ENCODE peak calls at places on chromosomes 12 and 14, in seven cellular contexts. K is aorta; C is mesothelial cell of epicardium; T is Panc1; J is stimulated activated naive CD4-positive, alpha-beta T cell; Y is activated T-cell treated with anti-CD3 and anti-CD28 coated beads for 1 hour; Q is astrocyte of the cerebellum. W is an unnamed sample.

GRCh38 chr12:116551952-116552749 is 7.0 kb upstream of the MAP1LC3B2 start:
- DNase-seq in K (no peak), C (no peak), T (no peak), J (no peak), Y (no peak), Q (no peak), W (no peak)

GRCh38 chr12:19166387-19166786 is 36.9 kb downstream of the PLEKHA5 start:
- DNase-seq in K (no peak), C (no peak), T (no peak), J (no peak), Y (no peak), Q (no peak), W (no peak)

GRCh38 chr12:51183816-51184215 is 10.9 kb upstream of the TFCP2 start:
- DNase-seq in K (no peak), C (no peak), T (no peak), J (no peak), Y (no peak), Q (no peak), W (peak; percentile 87)

GRCh38 chr12:72271401-72271740 is 799 bp upstream of the TRHDE start:
- DNase-seq in K (peak; percentile 39), C (peak; percentile 21), T (no peak), J (no peak), Y (no peak), Q (peak; percentile 34), W (peak; percentile 62)

GRCh38 chr14:52950898-52951729 is at the start of gene FERMT2:
- DNase-seq in K (peak; percentile 92), C (peak; percentile 75), T (no peak), J (no peak), Y (no peak), Q (peak; percentile 71), W (peak; percentile 96)

GRCh38 chr12:66290716-66291200 is 11.5 kb upstream of the HELB start:
- DNase-seq in K (no peak), C (no peak), T (no peak), J (peak; percentile 65), Y (no peak), Q (no peak), W (no peak)

GRCh38 chr12:55940065-55940732 is 9.2 kb downstream of the DGKA start:
- DNase-seq in K (peak; percentile 88), C (peak; percentile 56), T (peak; percentile 81), J (peak; percentile 87), Y (peak; percentile 76), Q (peak; percentile 66), W (peak; percentile 87)

GRCh38 chr14:101004954-101005353 is 101.4 kb upstream of the RTL1 start:
- DNase-seq in K (no peak), C (no peak), T (no peak), J (no peak), Y (no peak), Q (peak; percentile 55), W (no peak)

GRCh38 chr12:50589650-50590435 is 85.1 kb downstream of the DIP2B start:
- DNase-seq in K (no peak), C (no peak), T (no peak), J (peak; percentile 34), Y (no peak), Q (no peak), W (no peak)

GRCh38 chr14:59483360-59483759 is 848 bp downstream of the L3HYPDH start:
- DNase-seq in K (no peak), C (no peak), T (peak; percentile 1), J (no peak), Y (no peak), Q (peak; percentile 52), W (no peak)

GRCh38 chr14:65344011-65344410 is 68.5 kb upstream of the FUT8 start:
- DNase-seq in K (no peak), C (no peak), T (no peak), J (no peak), Y (no peak), Q (no peak), W (no peak)

GRCh38 chr12:39846971-39847661 is 227.5 kb upstream of the ABCD2 start:
- DNase-seq in K (no peak), C (no peak), T (no peak), J (no peak), Y (no peak), Q (no peak), W (no peak)

GRCh38 chr12:80033457-80033856 is 65.9 kb upstream of the OTOGL start:
- DNase-seq in K (peak; percentile 38), C (no peak), T (no peak), J (no peak), Y (no peak), Q (peak; percentile 46), W (no peak)

GRCh38 chr14:104820669-104821228 is 19.8 kb downstream of the ZBTB42 start:
- DNase-seq in K (peak; percentile 52), C (peak; percentile 50), T (no peak), J (no peak), Y (no peak), Q (no peak), W (peak; percentile 86)

GRCh38 chr14:105205718-105206208 is 24.7 kb upstream of the NUDT14 start:
- DNase-seq in K (no peak), C (no peak), T (no peak), J (no peak), Y (no peak), Q (no peak), W (no peak)

GRCh38 chr14:45038865-45039264 is 45.1 kb upstream of the PRPF39 start:
- DNase-seq in K (no peak), C (no peak), T (no peak), J (no peak), Y (no peak), Q (no peak), W (no peak)

GRCh38 chr12:119432935-119433334 is 98.4 kb downstream of the CCDC60 start:
- DNase-seq in K (no peak), C (no peak), T (no peak), J (no peak), Y (no peak), Q (no peak), W (no peak)

GRCh38 chr14:54711312-54711711 is 144.4 kb downstream of the SAMD4A start:
- DNase-seq in K (no peak), C (no peak), T (no peak), J (no peak), Y (no peak), Q (no peak), W (no peak)

GRCh38 chr14:104280085-104280901 is 141.9 kb downstream of the KIF26A start:
- DNase-seq in K (no peak), C (no peak), T (no peak), J (no peak), Y (no peak), Q (no peak), W (peak; percentile 60)

GRCh38 chr14:81350344-81351096 is 49.6 kb downstream of the STON2 start:
- DNase-seq in K (no peak), C (no peak), T (no peak), J (no peak), Y (no peak), Q (no peak), W (no peak)

GRCh38 chr12:70948976-70949336 is 28.4 kb upstream of the PTPRR start:
- DNase-seq in K (no peak), C (no peak), T (no peak), J (no peak), Y (no peak), Q (no peak), W (no peak)

GRCh38 chr12:28780096-28780495 is 369.0 kb upstream of the FAR2 start:
- DNase-seq in K (no peak), C (no peak), T (peak; percentile 88), J (no peak), Y (no peak), Q (no peak), W (no peak)

GRCh38 chr12:17361224-17361623 is 728.8 kb downstream of the RERGL start:
- DNase-seq in K (no peak), C (no peak), T (no peak), J (no peak), Y (no peak), Q (no peak), W (no peak)

GRCh38 chr12:51910168-51910567 is 2.9 kb downstream of the ACVRL1 start:
- DNase-seq in K (no peak), C (no peak), T (no peak), J (no peak), Y (no peak), Q (no peak), W (no peak)

GRCh38 chr12:57740656-57741412 is 2.3 kb upstream of the AGAP2 start:
- DNase-seq in K (no peak), C (no peak), T (no peak), J (peak; percentile 85), Y (peak; percentile 59), Q (no peak), W (no peak)

GRCh38 chr12:52082026-52082667 is 2.6 kb downstream of the SMIM41 start:
- DNase-seq in K (no peak), C (no peak), T (no peak), J (no peak), Y (no peak), Q (no peak), W (peak; percentile 83)

GRCh38 chr12:107817250-107817649 is 42.7 kb downstream of the ASCL4 start:
- DNase-seq in K (no peak), C (no peak), T (no peak), J (no peak), Y (no peak), Q (no peak), W (no peak)

GRCh38 chr14:100476012-100476822 is 111.0 kb downstream of the BEGAIN start:
- DNase-seq in K (no peak), C (no peak), T (peak; percentile 88), J (no peak), Y (no peak), Q (peak; percentile 99), W (no peak)

GRCh38 chr12:77679701-77680100 is 151.0 kb upstream of the NAV3 start:
- DNase-seq in K (no peak), C (no peak), T (no peak), J (no peak), Y (no peak), Q (no peak), W (no peak)

GRCh38 chr14:96119947-96120346 is 80.8 kb downstream of the C14orf132 start:
- DNase-seq in K (no peak), C (no peak), T (no peak), J (no peak), Y (no peak), Q (no peak), W (no peak)

GRCh38 chr12:52918784-52919183 is 13.9 kb upstream of the KRT8 start:
- DNase-seq in K (no peak), C (no peak), T (no peak), J (no peak), Y (no peak), Q (no peak), W (no peak)

GRCh38 chr14:87149583-87150354 is 843.2 kb downstream of the GALC start:
- DNase-seq in K (no peak), C (no peak), T (no peak), J (no peak), Y (no peak), Q (peak; percentile 43), W (no peak)

GRCh38 chr14:100534528-100535286 is 52.5 kb downstream of the BEGAIN start:
- DNase-seq in K (no peak), C (peak; percentile 15), T (no peak), J (no peak), Y (no peak), Q (no peak), W (peak; percentile 54)

GRCh38 chr14:68377459-68377858 is 415.4 kb downstream of the ZFP36L1 start:
- DNase-seq in K (peak; percentile 73), C (no peak), T (no peak), J (no peak), Y (no peak), Q (no peak), W (no peak)

GRCh38 chr12:62898568-62898967 is 36.4 kb downstream of the PPM1H start:
- DNase-seq in K (no peak), C (no peak), T (no peak), J (no peak), Y (no peak), Q (no peak), W (no peak)

GRCh38 chr14:70704960-70705359 is 63.2 kb downstream of the TTC9 start:
- DNase-seq in K (no peak), C (no peak), T (no peak), J (no peak), Y (no peak), Q (no peak), W (no peak)

GRCh38 chr12:110694330-110694891 is 5.5 kb upstream of the HVCN1 start:
- DNase-seq in K (peak; percentile 87), C (no peak), T (no peak), J (no peak), Y (no peak), Q (no peak), W (no peak)

GRCh38 chr12:132356686-132357622 is 27.6 kb upstream of the GALNT9 start:
- DNase-seq in K (peak; percentile 30), C (no peak), T (no peak), J (no peak), Y (no peak), Q (no peak), W (peak; percentile 92)

W was measured in kidney.